ENCODE peak calls at places on chromosome 9, in five cellular contexts. K, I, V, Q and X are unnamed samples.

GRCh38 chr9:87445646-87446045 is 52.0 kb upstream of the DAPK1 start:
- DNase-seq in K (peak; percentile 57), I (peak; percentile 44), V (peak; percentile 23), Q (peak; percentile 30), X (peak; percentile 58)

GRCh38 chr9:6076856-6077255 is 61.4 kb upstream of the RANBP6 start:
- DNase-seq in K (no peak), I (no peak), V (no peak), Q (no peak), X (no peak)

GRCh38 chr9:135034106-135034505 is 53.4 kb upstream of the OLFM1 start:
- DNase-seq in K (no peak), I (no peak), V (no peak), Q (no peak), X (no peak)

GRCh38 chr9:86281577-86282076 is 711 bp downstream of the ISCA1 start:
- DNase-seq in K (no peak), I (peak; percentile 46), V (peak; percentile 28), Q (peak; percentile 28), X (peak; percentile 71)

GRCh38 chr9:128383007-128383753 is 12.0 kb downstream of the URM1 start:
- DNase-seq in K (no peak), I (no peak), V (no peak), Q (no peak), X (no peak)

GRCh38 chr9:108052431-108053080 is 563.0 kb upstream of the KLF4 start:
- DNase-seq in K (no peak), I (no peak), V (no peak), Q (no peak), X (no peak)

GRCh38 chr9:111728617-111729366 is 65.9 kb downstream of the SHOC1 start:
- DNase-seq in K (no peak), I (no peak), V (peak; percentile 88), Q (no peak), X (no peak)

GRCh38 chr9:121698627-121699270 is 47.3 kb downstream of the DAB2IP start:
- DNase-seq in K (peak; percentile 72), I (peak; percentile 76), V (no peak), Q (no peak), X (no peak)

GRCh38 chr9:102434545-102434944 is 560.6 kb upstream of the CYLC2 start:
- DNase-seq in K (no peak), I (no peak), V (no peak), Q (no peak), X (no peak)

GRCh38 chr9:3760031-3760430 is 234.2 kb upstream of the RFX3 start:
- DNase-seq in K (no peak), I (no peak), V (peak; percentile 49), Q (no peak), X (no peak)

GRCh38 chr9:107213561-107214028 is 69.5 kb upstream of the RAD23B start:
- DNase-seq in K (peak; percentile 50), I (peak; percentile 55), V (peak; percentile 95), Q (no peak), X (peak; percentile 55)

GRCh38 chr9:4979224-4979623 is 5.8 kb upstream of the JAK2 start:
- DNase-seq in K (no peak), I (no peak), V (peak; percentile 93), Q (no peak), X (no peak)

GRCh38 chr9:93278164-93278563 is 94.2 kb downstream of the WNK2 start:
- DNase-seq in K (no peak), I (peak; percentile 2), V (no peak), Q (no peak), X (no peak)

GRCh38 chr9:104748359-104749031 is 1.0 kb downstream of the NIPSNAP3A start:
- DNase-seq in K (no peak), I (peak; percentile 16), V (peak; percentile 26), Q (no peak), X (no peak)

GRCh38 chr9:136855461-136856077 is 3.4 kb downstream of the MAMDC4 start:
- DNase-seq in K (no peak), I (no peak), V (no peak), Q (no peak), X (no peak)

GRCh38 chr9:117718085-117718484 is 13.9 kb downstream of the TLR4 start:
- DNase-seq in K (peak; percentile 7), I (no peak), V (peak; percentile 56), Q (peak; percentile 20), X (peak; percentile 55)

GRCh38 chr9:32424616-32425015 is 40.2 kb downstream of the ACO1 start:
- DNase-seq in K (no peak), I (no peak), V (peak; percentile 45), Q (no peak), X (no peak)

GRCh38 chr9:113373255-113373654 is 3.5 kb downstream of the HDHD3 start:
- DNase-seq in K (no peak), I (no peak), V (no peak), Q (no peak), X (no peak)

GRCh38 chr9:137466041-137466799 is 7.1 kb upstream of the NSMF start:
- DNase-seq in K (no peak), I (no peak), V (no peak), Q (no peak), X (no peak)

GRCh38 chr9:32968101-32969011 is 33.1 kb downstream of the APTX start:
- DNase-seq in K (peak; percentile 49), I (peak; percentile 64), V (peak; percentile 53), Q (peak; percentile 47), X (no peak)

GRCh38 chr9:126705767-126706697 is 92.3 kb downstream of the LMX1B start:
- DNase-seq in K (peak; percentile 82), I (peak; percentile 53), V (peak; percentile 18), Q (peak; percentile 74), X (peak; percentile 80)

GRCh38 chr9:15146121-15146820 is 160.7 kb downstream of the TTC39B start:
- DNase-seq in K (no peak), I (no peak), V (no peak), Q (no peak), X (no peak)

GRCh38 chr9:35835216-35835604 is 6.2 kb downstream of the TMEM8B start:
- DNase-seq in K (no peak), I (no peak), V (no peak), Q (peak; percentile 60), X (no peak)
- TF ChIP-seq CTCF in K (peak; percentile 35), I (peak; percentile 22), V (peak; percentile 24), Q (peak; percentile 47), X (peak; percentile 37)

GRCh38 chr9:131589993-131590392 is 44.7 kb downstream of the PRRT1B start:
- DNase-seq in K (no peak), I (no peak), V (no peak), Q (no peak), X (no peak)

GRCh38 chr9:131593255-131593820 is 48.0 kb downstream of the PRRT1B start:
- DNase-seq in K (no peak), I (no peak), V (peak; percentile 6), Q (no peak), X (no peak)

GRCh38 chr9:131590907-131591844 is 45.9 kb downstream of the PRRT1B start:
- DNase-seq in K (peak; percentile 84), I (peak; percentile 89), V (peak; percentile 78), Q (peak; percentile 85), X (peak; percentile 93)

GRCh38 chr9:131590449-131590848 is 45.1 kb downstream of the PRRT1B start:
- DNase-seq in K (no peak), I (no peak), V (no peak), Q (no peak), X (no peak)

DNA sequence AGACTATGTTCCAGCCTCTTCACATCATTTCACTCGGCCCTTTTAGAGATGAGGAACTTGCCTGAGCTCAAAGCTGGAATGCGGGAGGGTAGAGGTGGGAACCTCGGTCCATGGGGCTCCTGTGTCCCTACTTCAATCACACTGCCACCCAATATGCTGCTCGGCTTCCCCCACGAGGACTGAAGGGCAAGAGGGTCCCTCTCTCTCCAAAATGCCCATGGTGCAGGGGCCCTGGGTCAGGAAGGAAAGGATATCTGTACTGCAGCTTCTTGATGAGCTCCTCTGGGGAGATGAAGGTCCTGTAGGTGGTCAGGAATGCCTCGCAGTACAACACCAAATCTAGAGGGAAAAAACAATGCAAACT is 46.5 kb downstream of the PRRT1B start:
- DNase-seq in K (no peak), I (no peak), V (no peak), Q (no peak), X (no peak)
- TF ChIP-seq CTCF in K (no peak), I (no peak), V (no peak), Q (no peak), X (no peak)

DNA sequence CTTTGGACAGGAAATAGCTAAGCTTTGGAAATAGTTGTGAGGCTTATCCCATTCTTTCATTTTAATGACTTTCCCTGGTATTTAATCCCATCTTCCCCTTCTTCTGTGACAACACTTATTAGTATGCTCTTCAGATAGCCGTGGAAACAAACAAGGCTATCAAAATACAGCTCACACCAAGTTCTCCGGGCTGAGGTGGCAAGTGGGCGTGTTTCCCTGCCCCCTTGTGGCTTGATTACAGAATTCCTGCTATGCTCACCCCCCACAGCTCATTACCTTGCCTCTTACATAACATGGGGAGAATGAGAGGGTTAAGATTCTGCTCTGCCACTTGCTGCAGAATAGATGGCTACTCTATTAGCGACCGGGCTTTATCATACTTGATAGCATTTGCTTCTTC is 437.1 kb upstream of the TLE4 start:
- DNase-seq in K (no peak), I (peak; percentile 13), V (no peak), Q (no peak), X (no peak)
- TF ChIP-seq CTCF in K (no peak), I (no peak), V (peak; percentile 31), Q (no peak), X (no peak)

GRCh38 chr9:123432331-123433236 is 76.6 kb downstream of the CRB2 start:
- DNase-seq in K (no peak), I (no peak), V (no peak), Q (no peak), X (peak; percentile 28)

GRCh38 chr9:123437201-123437600 is 81.2 kb downstream of the CRB2 start:
- DNase-seq in K (no peak), I (no peak), V (no peak), Q (no peak), X (no peak)

GRCh38 chr9:123435471-123435870 is 79.5 kb downstream of the CRB2 start:
- DNase-seq in K (no peak), I (no peak), V (no peak), Q (no peak), X (no peak)

GRCh38 chr9:123431581-123431980 is 75.6 kb downstream of the CRB2 start:
- DNase-seq in K (no peak), I (no peak), V (no peak), Q (no peak), X (no peak)

GRCh38 chr9:123434619-123435240 is 78.7 kb downstream of the CRB2 start:
- DNase-seq in K (no peak), I (no peak), V (no peak), Q (no peak), X (no peak)
- TF ChIP-seq CTCF in K (no peak), I (peak; percentile 13), V (no peak), Q (no peak), X (no peak)

DNA sequence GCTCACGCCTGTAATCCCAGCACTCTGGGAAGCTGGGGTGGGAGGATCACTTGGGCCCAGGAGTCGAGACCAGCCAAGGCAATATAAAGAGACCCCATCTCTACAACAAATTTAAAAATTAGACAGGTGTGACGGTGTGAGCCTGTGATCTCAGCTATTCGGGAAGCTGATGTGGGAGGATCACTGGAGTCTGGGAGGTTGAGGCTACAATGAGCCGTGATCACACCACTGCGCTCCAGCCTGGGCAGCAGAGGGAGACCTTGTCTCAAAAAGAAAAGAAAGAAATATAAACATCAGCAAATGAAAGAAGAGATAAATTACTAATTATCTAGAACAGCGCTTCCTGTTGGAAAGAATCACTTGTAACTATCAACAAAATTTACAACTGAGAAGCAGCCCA is 105.0 kb downstream of the MAPKAP1 start:
- DNase-seq in K (no peak), I (no peak), V (no peak), Q (no peak), X (no peak)
- TF ChIP-seq CTCF in K (no peak), I (peak; percentile 9), V (peak; percentile 26), Q (no peak), X (no peak)